ENCODE peak calls at places on chromosomes 7 and 10, in eight cellular contexts. X is A549, M is AG09309, H is cardiac muscle cell, N is fibroblast of mammary gland, U is WERI-Rb-1, A is Caco-2, V is hepatocyte. J is an unnamed sample.

GRCh38 chr7:41097501-41097900 is 605.4 kb downstream of the INHBA start:
- DNase-seq in X (no peak), M (peak; percentile 71), H (no peak), N (peak; percentile 90), U (no peak), A (no peak), V (no peak), J (no peak)

GRCh38 chr10:29377333-29377961 is 88.6 kb downstream of the LYZL1 start:
- DNase-seq in X (peak; percentile 21), M (no peak), H (peak; percentile 50), N (peak; percentile 45), U (no peak), A (no peak), V (peak; percentile 53), J (peak; percentile 31)

GRCh38 chr10:70742537-70743429 is 42.4 kb downstream of the TBATA start:
- DNase-seq in X (no peak), M (no peak), H (peak; percentile 88), N (peak; percentile 51), U (no peak), A (no peak), V (peak; percentile 68), J (no peak)

GRCh38 chr7:111031916-111032315 is 59.0 kb upstream of the LRRN3 start:
- DNase-seq in X (no peak), M (no peak), H (no peak), N (no peak), U (no peak), A (no peak), V (no peak), J (no peak)

GRCh38 chr10:79052311-79053080 is 16.3 kb upstream of the ZMIZ1 start:
- DNase-seq in X (peak; percentile 36), M (no peak), H (peak; percentile 22), N (no peak), U (no peak), A (peak; percentile 35), V (peak; percentile 60), J (no peak)

GRCh38 chr7:112788778-112789343 is 1.3 kb downstream of the TMEM168 start:
- DNase-seq in X (no peak), M (no peak), H (no peak), N (no peak), U (no peak), A (no peak), V (no peak), J (no peak)

GRCh38 chr10:58302259-58302658 is 32.5 kb upstream of the UBE2D1 start:
- DNase-seq in X (no peak), M (no peak), H (no peak), N (no peak), U (no peak), A (no peak), V (peak; percentile 11), J (no peak)

GRCh38 chr10:90306187-90306586 is 551.7 kb downstream of the HTR7 start:
- DNase-seq in X (peak; percentile 57), M (no peak), H (peak; percentile 89), N (peak; percentile 96), U (no peak), A (no peak), V (no peak), J (no peak)

GRCh38 chr7:18337023-18337422 is 158.5 kb upstream of the HDAC9 start:
- DNase-seq in X (no peak), M (no peak), H (no peak), N (no peak), U (no peak), A (no peak), V (no peak), J (no peak)

GRCh38 chr10:33617381-33617780 is 282.9 kb upstream of the NRP1 start:
- DNase-seq in X (no peak), M (no peak), H (peak; percentile 65), N (no peak), U (no peak), A (no peak), V (peak; percentile 8), J (no peak)

GRCh38 chr7:1095621-1096155 is 7.8 kb downstream of the GPER1 start:
- DNase-seq in X (no peak), M (no peak), H (no peak), N (no peak), U (no peak), A (no peak), V (no peak), J (no peak)

GRCh38 chr10:99775850-99776249 is 6.6 kb upstream of the ABCC2 start:
- DNase-seq in X (peak; percentile 95), M (peak; percentile 75), H (peak; percentile 76), N (peak; percentile 92), U (no peak), A (no peak), V (peak; percentile 28), J (no peak)

GRCh38 chr7:105797652-105798051 is 78.7 kb downstream of the ATXN7L1 start:
- DNase-seq in X (no peak), M (no peak), H (no peak), N (no peak), U (no peak), A (no peak), V (peak; percentile 44), J (no peak)

GRCh38 chr10:112280205-112280921 is 2.8 kb upstream of the TECTB start:
- DNase-seq in X (no peak), M (no peak), H (no peak), N (peak; percentile 29), U (no peak), A (peak; percentile 73), V (peak; percentile 66), J (no peak)

GRCh38 chr10:60238408-60239100 is 151.1 kb downstream of the ANK3 start:
- DNase-seq in X (peak; percentile 35), M (peak; percentile 27), H (peak; percentile 69), N (peak; percentile 57), U (no peak), A (peak; percentile 68), V (peak; percentile 42), J (no peak)

GRCh38 chr10:69668722-69669121 is 38.7 kb downstream of the FAM241B start:
- DNase-seq in X (no peak), M (no peak), H (no peak), N (no peak), U (no peak), A (no peak), V (no peak), J (no peak)

GRCh38 chr10:7410800-7411670 is at the start of gene SFMBT2:
- DNase-seq in X (peak; percentile 75), M (peak; percentile 3), H (peak; percentile 76), N (peak; percentile 64), U (no peak), A (no peak), V (peak; percentile 75), J (no peak)

GRCh38 chr10:45373783-45374450 is at the start of gene ALOX5:
- DNase-seq in X (no peak), M (no peak), H (peak; percentile 25), N (no peak), U (peak; percentile 89), A (peak; percentile 69), V (peak; percentile 77), J (peak; percentile 29)

GRCh38 chr10:43727935-43728334 is 79.3 kb upstream of the ZNF32 start:
- DNase-seq in X (no peak), M (no peak), H (no peak), N (no peak), U (no peak), A (no peak), V (no peak), J (no peak)

GRCh38 chr7:144780071-144780608 is 55.7 kb downstream of the TPK1 start:
- DNase-seq in X (no peak), M (no peak), H (peak; percentile 37), N (peak; percentile 56), U (no peak), A (no peak), V (no peak), J (no peak)

DNA sequence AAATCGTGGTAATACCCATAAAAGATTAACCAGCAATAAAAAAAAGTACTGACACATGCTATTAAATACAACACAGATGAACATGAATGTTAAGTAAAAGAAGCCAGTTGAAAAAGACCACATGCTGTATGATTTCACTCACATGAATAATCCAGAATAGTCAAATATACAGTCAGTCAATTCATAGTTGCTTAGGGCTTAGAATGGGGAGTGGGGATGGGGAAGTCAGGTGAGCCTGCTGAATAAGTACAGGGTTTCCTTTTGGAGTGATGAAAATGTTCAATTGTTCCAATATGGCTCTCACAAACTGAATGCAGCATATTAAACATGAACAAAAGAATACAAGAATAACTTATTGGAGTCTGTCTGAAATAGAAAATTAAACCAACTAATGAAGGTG is 1.8 kb downstream of the COA1 start:
- DNase-seq in X (no peak), M (no peak), H (no peak), N (no peak), U (no peak), A (no peak), V (no peak), J (no peak)
- TF ChIP-seq CTCF in X (no peak), M (no peak), H (no peak), N (no peak), U (no peak), A (no peak), V (no peak), J (no peak)

GRCh38 chr7:150383710-150384397 is 4.7 kb downstream of the ZNF775 start:
- DNase-seq in X (no peak), M (no peak), H (no peak), N (no peak), U (peak; percentile 100), A (peak; percentile 83), V (peak; percentile 79), J (peak; percentile 89)
- TF ChIP-seq CTCF in X (no peak), M (no peak), H (no peak), N (no peak), U (peak; percentile 39), A (no peak), V (no peak), J (no peak)

DNA sequence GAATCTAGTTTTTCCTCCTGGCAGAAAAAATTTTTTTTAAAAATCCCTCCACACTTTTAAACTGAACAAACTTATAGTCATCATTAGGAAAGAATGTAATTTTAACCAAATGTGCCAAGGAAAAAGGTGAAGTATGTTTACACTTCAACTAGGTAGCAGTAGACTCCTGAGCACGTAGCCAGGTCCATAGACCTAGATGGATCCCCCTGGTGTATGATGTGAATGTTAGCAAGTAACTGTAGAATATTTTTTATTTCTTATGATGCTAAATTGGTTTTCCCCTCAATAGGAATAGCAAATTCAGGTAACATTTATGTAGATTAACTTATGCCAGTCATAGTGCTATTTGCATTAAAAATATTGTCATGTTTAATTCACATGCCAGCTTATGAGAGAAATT is 19.6 kb downstream of the CABCOCO1 start:
- DNase-seq in X (peak; percentile 11), M (no peak), H (no peak), N (no peak), U (no peak), A (no peak), V (no peak), J (no peak)
- TF ChIP-seq CTCF in X (no peak), M (no peak), H (no peak), N (no peak), U (no peak), A (peak; percentile 42), V (no peak), J (no peak)

DNA sequence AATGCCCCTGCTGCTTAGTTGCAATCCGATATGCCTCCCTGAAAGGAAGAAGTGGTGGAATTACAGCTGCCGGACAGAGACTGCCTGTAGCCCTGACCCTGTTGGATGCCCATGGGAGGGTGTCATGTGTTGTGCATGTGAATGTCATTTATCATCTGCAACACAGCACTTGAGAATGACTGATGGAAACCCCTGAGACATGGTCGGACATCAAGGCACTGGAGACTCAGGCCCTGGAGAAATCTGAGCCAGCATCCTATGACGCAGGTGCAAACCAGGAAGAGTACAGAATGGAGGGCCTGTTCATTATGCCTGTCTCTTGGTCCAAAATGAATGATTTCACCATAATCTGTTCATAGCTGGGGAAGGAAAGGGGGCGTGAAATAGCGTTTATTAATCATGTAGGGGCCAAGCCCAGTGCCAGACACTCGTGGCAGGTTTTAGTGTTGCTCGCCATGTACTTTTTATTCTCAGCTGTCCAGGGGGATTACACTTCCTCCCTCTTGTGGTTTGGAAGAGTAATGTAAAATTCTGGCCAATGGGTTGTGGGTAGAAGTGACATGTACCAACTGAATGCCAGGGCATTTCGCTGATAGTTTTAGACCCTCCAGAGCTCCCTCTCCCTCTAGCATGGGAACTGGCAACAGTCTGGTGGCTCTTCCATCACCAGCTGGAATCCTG is 23.0 kb upstream of the LEP start:
- DNase-seq in X (peak; percentile 36), M (no peak), H (no peak), N (peak; percentile 48), U (no peak), A (no peak), V (no peak), J (no peak)
- TF ChIP-seq CTCF in X (no peak), M (peak; percentile 21), H (peak; percentile 12), N (peak; percentile 19), U (peak; percentile 42), A (peak; percentile 38), V (no peak), J (peak; percentile 26)

J was measured in D721Med.